ENCODE peak calls at places on chromosomes 3 and 15, in four cellular contexts. S, E, Y and R are unnamed samples.

GRCh38 chr15:31503758-31504461 is 177.3 kb downstream of the KLF13 start:
- DNase-seq in Y (no peak), S (no peak), E (peak), R (no peak)

GRCh38 chr15:74233373-74233772 is 2.8 kb upstream of the CCDC33 start:
- DNase-seq in S (no peak), Y (no peak), E (no peak), R (no peak)

GRCh38 chr3:15372918-15373317 is 40.5 kb upstream of the SH3BP5 start:
- DNase-seq in E (no peak), Y (no peak), S (no peak), R (no peak)

GRCh38 chr3:151901282-151901945 is 28.0 kb downstream of the SUCNR1 start:
- DNase-seq in E (no peak), S (no peak), Y (no peak), R (no peak)

GRCh38 chr3:193859195-193859594 is 266.2 kb downstream of the OPA1 start:
- DNase-seq in E (no peak), Y (no peak), S (no peak), R (no peak)

GRCh38 chr3:30747771-30748281 is 141.4 kb downstream of the TGFBR2 start:
- DNase-seq in Y (no peak), E (no peak), S (no peak), R (no peak)

GRCh38 chr3:123936400-123936799 is 24.6 kb downstream of the CCDC14 start:
- DNase-seq in Y (no peak), S (no peak), E (no peak), R (no peak)

GRCh38 chr3:151926956-151927355 is 53.5 kb downstream of the SUCNR1 start:
- DNase-seq in Y (no peak), S (no peak), E (no peak), R (peak)

GRCh38 chr3:61080737-61081445 is 170.4 kb downstream of the FHIT start:
- DNase-seq in Y (no peak), S (no peak), E (peak), R (no peak)

GRCh38 chr15:74844319-74845207 is 1.6 kb upstream of the ULK3 start:
- DNase-seq in S (no peak), E (no peak), Y (no peak), R (no peak)

GRCh38 chr3:139835830-139836655 is 98.9 kb upstream of the CLSTN2 start:
- DNase-seq in E (no peak), S (no peak), Y (no peak), R (peak)

GRCh38 chr3:33791477-33792166 is 6.8 kb upstream of the PDCD6IP start:
- DNase-seq in S (no peak), Y (no peak), E (no peak), R (no peak)

GRCh38 chr3:116444819-116445290 is 432 bp downstream of the LSAMP start:
- DNase-seq in S (no peak), E (peak), Y (no peak), R (no peak)

GRCh38 chr3:105967117-105967516 is 98.3 kb upstream of the CBLB start:
- DNase-seq in Y (no peak), E (no peak), S (no peak), R (no peak)